ENCODE peak calls at places on chromosomes 3 and 15, in four cellular contexts. Z, D, Q and H are unnamed samples.

GRCh38 chr3:193972816-193973215 is 163.1 kb upstream of the HES1 start:
- DNase-seq in D (no peak), Q (no peak), Z (no peak), H (no peak)

GRCh38 chr15:63331456-63331855 is 50.2 kb downstream of the CA12 start:
- DNase-seq in Z (no peak), Q (no peak), D (no peak), H (no peak)

GRCh38 chr3:138113309-138113708 is 2.1 kb downstream of the DZIP1L start:
- DNase-seq in Q (peak), D (no peak), Z (no peak), H (no peak)

GRCh38 chr3:42387802-42388651 is 22.4 kb downstream of the LYZL4 start:
- DNase-seq in Q (peak), D (no peak), Z (no peak), H (no peak)

GRCh38 chr15:34892963-34893591 is 76.5 kb downstream of the AQR start:
- DNase-seq in Q (no peak), Z (no peak), D (no peak), H (no peak)

GRCh38 chr3:48856469-48856868 is 8.8 kb upstream of the PRKAR2A start:
- DNase-seq in Q (no peak), D (no peak), Z (no peak), H (no peak)

GRCh38 chr3:66297917-66298316 is 77.1 kb downstream of the SLC25A26 start:
- DNase-seq in D (no peak), Q (peak), Z (no peak), H (no peak)

GRCh38 chr3:53850895-53851294 is 4.5 kb downstream of the IL17RB start:
- DNase-seq in Q (peak), D (no peak), Z (peak), H (peak)

GRCh38 chr3:183224581-183224980 is 28.5 kb upstream of the B3GNT5 start:
- DNase-seq in Q (no peak), D (no peak), Z (no peak), H (no peak)

GRCh38 chr3:13150624-13151023 is 77.4 kb upstream of the IQSEC1 start:
- DNase-seq in Z (no peak), Q (no peak), D (no peak), H (no peak)

GRCh38 chr15:90885432-90886290 is 1.4 kb downstream of the FES start:
- DNase-seq in Z (peak), Q (peak), D (no peak), H (no peak)

GRCh38 chr15:100055821-100056220 is 286.0 kb downstream of the ADAMTS17 start:
- DNase-seq in D (no peak), Q (no peak), Z (no peak), H (no peak)

GRCh38 chr15:41651373-41651772 is 8.8 kb upstream of the MGA start:
- DNase-seq in Q (no peak), Z (no peak), D (no peak), H (no peak)

GRCh38 chr3:64426551-64426950 is 201.3 kb upstream of the PRICKLE2 start:
- DNase-seq in Q (no peak), D (no peak), Z (no peak), H (no peak)

GRCh38 chr15:90698629-90699028 is 18.5 kb upstream of the BLM start:
- DNase-seq in Q (no peak), Z (no peak), D (no peak), H (no peak)

GRCh38 chr3:8768364-8769087 is 887 bp downstream of the OXTR start:
- DNase-seq in Q (peak), D (no peak), Z (no peak), H (no peak)

GRCh38 chr3:8765528-8765927 is 3.9 kb downstream of the OXTR start:
- DNase-seq in Z (no peak), Q (no peak), D (no peak), H (no peak)

GRCh38 chr3:8766148-8766547 is 3.3 kb downstream of the OXTR start:
- DNase-seq in Z (no peak), D (no peak), Q (no peak), H (no peak)

GRCh38 chr3:8767667-8768363 is 1.6 kb downstream of the OXTR start:
- DNase-seq in D (peak), Z (no peak), Q (peak), H (no peak)

DNA sequence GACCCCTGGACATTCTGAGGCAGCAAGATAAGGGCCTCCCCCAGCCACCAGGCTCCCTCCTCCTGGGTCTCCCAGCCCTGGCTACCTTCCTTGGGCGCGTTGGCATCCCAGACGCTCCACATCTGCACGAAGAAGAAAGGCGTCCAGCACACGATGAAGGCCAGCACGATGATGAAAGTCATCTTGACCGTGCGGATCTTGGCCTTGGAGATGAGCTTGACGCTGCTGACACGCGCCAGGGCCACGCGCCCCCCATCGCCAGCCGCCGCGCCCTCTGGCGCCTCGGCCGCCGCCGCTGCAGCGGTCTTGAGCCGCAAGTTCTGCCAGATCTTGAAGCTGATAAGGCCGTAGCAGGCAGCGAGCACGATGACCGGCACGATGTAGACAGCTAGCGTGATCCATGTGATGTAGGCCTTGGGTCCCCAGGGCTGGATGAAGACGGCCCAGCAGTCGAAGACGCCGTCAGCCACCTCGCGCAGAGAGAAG is 2.2 kb downstream of the OXTR start:
- DNase-seq in D (no peak), Z (no peak), Q (no peak), H (no peak)
- H3K4me3 ChIP-seq in D (no peak), Z (peak), Q (peak), H (peak)

DNA sequence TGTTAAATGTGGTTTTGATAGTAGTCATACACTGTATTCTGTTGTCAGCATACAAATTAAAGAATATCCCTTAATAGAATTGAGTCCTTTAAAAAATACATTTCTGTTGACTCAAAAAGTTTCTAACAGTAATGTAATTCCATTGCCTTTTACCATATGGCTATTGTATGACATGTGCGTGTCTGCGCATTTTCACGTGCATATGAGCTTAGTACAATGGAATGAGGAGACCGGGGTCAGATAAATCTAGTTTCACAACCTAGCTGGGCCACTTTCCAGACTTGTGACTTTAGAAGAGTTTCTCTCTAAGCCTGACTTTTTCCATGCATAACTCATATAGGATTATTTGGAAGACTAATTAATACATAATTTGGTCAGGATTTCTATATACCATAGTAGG is 38.7 kb downstream of the ZBTB38 start:
- DNase-seq in Q (peak), Z (peak), D (no peak), H (peak)
- H3K4me3 ChIP-seq in Q (no peak), Z (no peak), D (no peak), H (no peak)

GRCh38 chr3:24487325-24488242 is 7.1 kb downstream of the THRB start:
- DNase-seq in D (no peak), Z (no peak), Q (peak), H (no peak)

GRCh38 chr3:24482306-24482705 is 12.3 kb downstream of the THRB start:
- DNase-seq in Q (no peak), Z (no peak), D (no peak), H (no peak)

GRCh38 chr3:24483873-24484272 is 10.8 kb downstream of the THRB start:
- DNase-seq in Q (no peak), Z (no peak), D (no peak), H (no peak)

GRCh38 chr3:24481193-24481592 is 13.5 kb downstream of the THRB start:
- DNase-seq in Q (no peak), Z (no peak), D (no peak), H (no peak)

DNA sequence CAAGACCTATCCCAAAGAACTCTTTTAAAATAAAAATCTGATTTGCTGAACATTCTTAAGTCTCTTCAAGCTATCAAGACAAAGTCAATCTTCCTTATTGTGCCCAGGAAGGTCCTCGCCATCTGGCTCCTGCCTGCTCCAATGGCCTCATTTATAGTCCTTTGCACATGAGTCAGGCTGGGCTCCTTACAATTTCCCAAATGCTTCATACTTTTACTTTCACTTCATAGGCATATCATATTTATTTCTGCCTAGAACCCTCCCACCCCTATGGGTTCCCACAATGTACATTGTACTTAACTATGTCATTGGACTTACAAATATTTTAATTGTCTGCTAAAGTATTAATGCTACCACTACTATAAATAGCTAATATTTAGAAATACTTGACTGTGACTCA is 9.1 kb downstream of the THRB start:
- DNase-seq in D (no peak), Z (no peak), Q (no peak), H (no peak)
- H3K4me3 ChIP-seq in D (no peak), Z (no peak), Q (no peak), H (no peak)

GRCh38 chr3:142896201-142896755 is 7.4 kb upstream of the PCOLCE2 start:
- DNase-seq in D (no peak), Z (no peak), Q (peak), H (no peak)
- H3K4me3 ChIP-seq in D (no peak), Z (no peak), Q (no peak), H (no peak)

GRCh38 chr15:92415639-92416297 is 22.1 kb downstream of the ST8SIA2 start:
- DNase-seq in D (no peak), Z (no peak), Q (no peak), H (no peak)

GRCh38 chr15:92411256-92411655 is 17.6 kb downstream of the ST8SIA2 start:
- DNase-seq in Z (no peak), Q (no peak), D (no peak), H (no peak)

GRCh38 chr15:92410544-92410943 is 16.9 kb downstream of the ST8SIA2 start:
- DNase-seq in D (no peak), Q (no peak), Z (no peak), H (no peak)

GRCh38 chr15:92416557-92416956 is 22.9 kb downstream of the ST8SIA2 start:
- DNase-seq in Q (no peak), D (no peak), Z (no peak), H (no peak)

DNA sequence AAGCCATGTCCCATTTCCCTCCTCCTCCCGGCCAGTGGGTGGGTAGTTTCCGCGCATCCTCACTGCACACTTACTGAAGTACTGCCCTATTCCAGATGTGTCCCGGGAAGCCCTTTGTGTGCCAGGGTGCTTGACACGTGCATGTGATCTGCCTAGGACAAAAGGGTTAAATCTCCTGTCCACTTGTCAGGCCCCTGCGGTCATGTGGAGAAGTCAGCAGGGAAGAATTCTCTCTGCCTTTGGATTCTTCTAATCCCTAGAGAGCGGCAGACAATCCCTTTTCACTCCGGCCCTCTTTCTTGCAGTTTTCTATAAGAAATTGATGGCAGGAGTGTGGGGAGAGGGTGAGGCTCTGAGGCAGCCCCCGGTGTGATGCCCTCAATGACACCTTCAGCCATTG is 19.8 kb downstream of the ST8SIA2 start:
- DNase-seq in Q (no peak), Z (no peak), D (no peak), H (no peak)
- H3K4me3 ChIP-seq in Q (no peak), Z (no peak), D (no peak), H (no peak)